ENCODE peak calls at places on chromosome 17, in seven cellular contexts. O, A, E, P, X, S and Z are unnamed samples.

GRCh38 chr17:19457830-19458271 is 46.8 kb downstream of the RNF112 start:
- DNase-seq in X (no peak), P (no peak), S (no peak), E (no peak), A (no peak), O (no peak), Z (no peak)

GRCh38 chr17:77417575-77417974 is 276.8 kb downstream of the SEC14L1 start:
- DNase-seq in P (no peak), X (no peak), O (no peak), E (no peak), A (no peak), S (no peak), Z (no peak)

GRCh38 chr17:55734128-55734781 is 11.6 kb upstream of the TMEM100 start:
- DNase-seq in S (no peak), X (no peak), A (no peak), E (no peak), O (peak; percentile 18), P (no peak), Z (peak; percentile 45)

GRCh38 chr17:64306850-64307463 is 43.9 kb upstream of the TEX2 start:
- DNase-seq in X (no peak), O (peak; percentile 67), P (peak; percentile 62), A (peak; percentile 62), S (peak; percentile 69), E (peak; percentile 55), Z (peak; percentile 81)

GRCh38 chr17:58325976-58326468 is 2.6 kb downstream of the TSPOAP1 start:
- DNase-seq in P (no peak), S (no peak), O (no peak), E (no peak), X (no peak), A (no peak), Z (peak; percentile 46)

GRCh38 chr17:30236807-30237206 is 1.3 kb upstream of the SLC6A4 start:
- DNase-seq in A (peak; percentile 14), E (no peak), X (no peak), S (peak; percentile 74), O (peak; percentile 56), P (no peak), Z (no peak)

GRCh38 chr17:54944796-54945195 is 23.7 kb downstream of the COX11 start:
- DNase-seq in E (no peak), S (no peak), A (no peak), O (peak; percentile 53), X (no peak), P (no peak), Z (no peak)

GRCh38 chr17:9880582-9880999 is 24.5 kb downstream of the RCVRN start:
- DNase-seq in P (no peak), X (no peak), O (peak; percentile 76), A (no peak), S (no peak), E (no peak), Z (no peak)

GRCh38 chr17:42670199-42670924 is 6.4 kb downstream of the PLEKHH3 start:
- DNase-seq in X (no peak), S (no peak), O (no peak), P (peak; percentile 53), E (no peak), A (no peak), Z (no peak)

GRCh38 chr17:48989100-48989499 is 8.1 kb upstream of the IGF2BP1 start:
- DNase-seq in E (no peak), O (no peak), A (no peak), P (no peak), S (no peak), X (no peak), Z (no peak)

GRCh38 chr17:17538417-17539391 is 42.5 kb upstream of the RASD1 start:
- DNase-seq in X (no peak), S (no peak), A (no peak), E (no peak), O (no peak), P (no peak), Z (no peak)

GRCh38 chr17:79685121-79685520 is 45.6 kb upstream of the ENPP7 start:
- DNase-seq in S (no peak), E (no peak), O (no peak), A (no peak), X (no peak), P (no peak), Z (no peak)

GRCh38 chr17:74008196-74008595 is 195.3 kb upstream of the RPL38 start:
- DNase-seq in O (no peak), E (no peak), X (no peak), S (no peak), P (no peak), A (peak; percentile 20), Z (peak; percentile 40)

GRCh38 chr17:45651145-45651713 is 132.9 kb upstream of the CRHR1 start:
- DNase-seq in P (no peak), X (no peak), O (no peak), S (no peak), E (no peak), A (no peak), Z (no peak)

GRCh38 chr17:70775667-70776066 is 606.3 kb downstream of the KCNJ2 start:
- DNase-seq in E (no peak), X (no peak), A (no peak), S (no peak), P (no peak), O (no peak), Z (peak; percentile 51)

GRCh38 chr17:14926526-14927122 is 338.5 kb downstream of the PMP22 start:
- DNase-seq in X (peak; percentile 73), A (peak; percentile 33), S (peak; percentile 55), P (peak; percentile 62), O (peak; percentile 72), E (peak; percentile 55), Z (peak; percentile 81)

GRCh38 chr17:55266051-55266957 is 1.5 kb downstream of the HLF start:
- DNase-seq in P (no peak), A (no peak), O (no peak), S (no peak), X (no peak), E (peak; percentile 3), Z (no peak)

GRCh38 chr17:34182036-34182803 is 72.9 kb upstream of the CCL2 start:
- DNase-seq in S (no peak), P (no peak), X (no peak), O (no peak), A (no peak), E (no peak), Z (no peak)

GRCh38 chr17:56699186-56699895 is 105.8 kb downstream of the NOG start:
- DNase-seq in O (peak; percentile 100), X (peak; percentile 97), E (no peak), P (no peak), A (no peak), S (peak; percentile 94), Z (no peak)

GRCh38 chr17:10556301-10557005 is 7.0 kb upstream of the MYH2 start:
- DNase-seq in O (peak; percentile 51), S (no peak), X (no peak), E (no peak), P (no peak), A (no peak), Z (no peak)

GRCh38 chr17:78255029-78255656 is 23.7 kb downstream of the TMEM235 start:
- DNase-seq in O (no peak), S (no peak), E (no peak), A (no peak), P (no peak), X (no peak), Z (no peak)

GRCh38 chr17:5583426-5584382 is 605 bp downstream of the NLRP1 start:
- DNase-seq in O (peak; percentile 23), E (peak; percentile 8), P (no peak), S (peak; percentile 45), X (no peak), A (no peak), Z (no peak)

GRCh38 chr17:82424001-82424862 is 5.8 kb upstream of the OGFOD3 start:
- DNase-seq in A (peak; percentile 54), P (peak; percentile 51), X (no peak), O (peak; percentile 52), S (peak; percentile 75), E (peak; percentile 57), Z (peak; percentile 81)

GRCh38 chr17:34357398-34357797 is 1.1 kb downstream of the CCL13 start:
- DNase-seq in X (no peak), O (no peak), E (no peak), S (no peak), P (no peak), A (no peak), Z (no peak)

GRCh38 chr17:68807998-68808772 is 147.0 kb downstream of the ABCA8 start:
- DNase-seq in P (no peak), E (no peak), A (no peak), S (no peak), X (no peak), O (no peak), Z (no peak)

GRCh38 chr17:7146115-7146514 is 31.5 kb upstream of the ASGR2 start:
- DNase-seq in E (no peak), X (no peak), S (no peak), A (no peak), P (no peak), O (no peak), Z (no peak)

GRCh38 chr17:21164226-21165019 is 37.7 kb downstream of the DHRS7B start:
- DNase-seq in S (no peak), A (no peak), E (no peak), O (no peak), X (no peak), P (no peak), Z (peak; percentile 22)

GRCh38 chr17:29710891-29711418 is 88.2 kb upstream of the CORO6 start:
- DNase-seq in P (no peak), X (no peak), E (no peak), O (peak; percentile 89), A (no peak), S (peak; percentile 38), Z (no peak)

GRCh38 chr17:60720763-60721531 is 43.3 kb downstream of the BCAS3 start:
- DNase-seq in E (peak; percentile 37), X (peak; percentile 58), S (peak; percentile 69), A (peak; percentile 4), P (peak; percentile 54), O (peak; percentile 65), Z (peak; percentile 60)